ENCODE peak calls at places on chromosomes 7 and 10, in ten cellular contexts. C is foreskin fibroblast; T is epithelial cell of esophagus; P is GM12865; H is activated CD8-positive, alpha-beta T cell treated with anti-CD3 and anti-CD28 coated beads for 36 hours; A is GM06990; D is dorsolateral prefrontal cortex; S is pancreas; B is omental fat pad; X is epithelial cell of proximal tubule. E is an unnamed sample.

GRCh38 chr7:104482362-104483042 is 154.1 kb downstream of the LHFPL3 start:
- DNase-seq in B (no peak), S (peak; percentile 85), T (no peak), A (no peak), X (no peak), C (no peak), D (no peak), H (no peak), P (no peak), E (no peak)

GRCh38 chr10:32971536-32972091 is 13.6 kb upstream of the ITGB1 start:
- DNase-seq in D (no peak), T (no peak), A (no peak), H (no peak), S (peak; percentile 55), P (no peak), X (no peak), B (no peak), C (no peak), E (no peak)

GRCh38 chr7:66258409-66258808 is 53.3 kb downstream of the TPST1 start:
- DNase-seq in A (no peak), D (no peak), T (no peak), H (no peak), X (no peak), C (no peak), P (no peak), S (no peak), B (no peak), E (no peak)

GRCh38 chr7:36661135-36661840 is 63.0 kb downstream of the AOAH start:
- DNase-seq in P (no peak), S (no peak), B (no peak), D (no peak), H (peak; percentile 32), A (no peak), T (peak; percentile 71), C (peak; percentile 67), X (peak; percentile 76), E (no peak)

GRCh38 chr10:60148266-60148840 is 241.3 kb downstream of the ANK3 start:
- DNase-seq in H (no peak), S (peak; percentile 25), A (no peak), P (no peak), C (peak; percentile 91), B (no peak), X (peak; percentile 95), T (peak; percentile 86), D (no peak), E (no peak)

GRCh38 chr7:100867040-100867795 is at the start of gene TRIP6:
- DNase-seq in C (peak; percentile 98), P (peak; percentile 73), T (peak; percentile 82), B (peak; percentile 92), X (no peak), A (peak; percentile 63), S (peak; percentile 84), D (peak; percentile 68), H (peak; percentile 79), E (peak; percentile 54)

GRCh38 chr10:124710266-124710881 is 33.8 kb downstream of the FAM53B start:
- DNase-seq in P (no peak), A (no peak), X (no peak), H (no peak), C (no peak), S (no peak), T (no peak), B (no peak), D (no peak), E (no peak)

GRCh38 chr10:124605001-124605370 is 139.2 kb downstream of the FAM53B start:
- DNase-seq in S (no peak), C (no peak), H (no peak), B (no peak), D (peak; percentile 90), X (no peak), T (no peak), P (no peak), A (no peak), E (no peak)

GRCh38 chr10:792083-792791 is 102.8 kb upstream of the DIP2C start:
- DNase-seq in C (no peak), H (no peak), B (no peak), D (no peak), A (no peak), P (no peak), S (no peak), T (no peak), X (no peak), E (no peak)

GRCh38 chr10:50432610-50433009 is 181.3 kb upstream of the ASAH2 start:
- DNase-seq in A (peak; percentile 33), H (no peak), B (no peak), T (no peak), C (no peak), S (no peak), D (no peak), X (no peak), P (no peak), E (no peak)

GRCh38 chr10:85792533-85792858 is 574.1 kb downstream of the GRID1 start:
- DNase-seq in X (no peak), D (no peak), H (no peak), C (no peak), S (no peak), A (no peak), P (no peak), T (no peak), B (no peak), E (no peak)

DNA sequence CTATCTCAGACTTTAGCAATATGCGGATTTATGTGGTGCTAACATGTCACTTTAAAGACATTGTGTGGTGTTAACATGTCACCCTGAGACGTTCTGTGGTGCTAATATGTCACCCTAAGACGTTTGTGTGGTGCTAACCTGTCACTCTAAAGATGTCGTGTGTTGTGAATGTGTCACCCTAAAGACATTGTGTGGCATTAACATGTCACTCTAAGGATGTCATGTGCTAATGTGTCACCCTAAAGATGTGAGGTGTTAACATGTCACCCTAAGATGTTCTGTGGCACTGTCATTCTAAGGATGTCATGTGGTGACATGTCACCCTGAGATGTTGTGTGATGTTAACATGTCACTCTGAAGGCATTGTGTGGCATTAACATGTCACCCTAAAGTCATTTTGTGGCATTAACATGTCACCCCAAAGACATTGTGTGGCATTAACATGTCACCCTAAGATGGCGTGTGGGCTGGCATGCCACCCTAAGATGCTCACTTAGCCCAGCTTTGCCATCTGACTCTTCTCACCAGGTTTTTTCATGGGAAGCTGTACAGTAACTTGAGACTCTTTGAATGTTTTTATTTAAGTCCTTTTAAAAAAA is 45.6 kb downstream of the LANCL2 start:
- DNase-seq in B (no peak), P (no peak), S (no peak), H (no peak), A (no peak), X (no peak), C (no peak), D (no peak), T (no peak), E (no peak)
- TF ChIP-seq CTCF in B (no peak), P (no peak), S (no peak), H (no peak), A (no peak), X (no peak), C (no peak), D (no peak), T (no peak), E (no peak)

DNA sequence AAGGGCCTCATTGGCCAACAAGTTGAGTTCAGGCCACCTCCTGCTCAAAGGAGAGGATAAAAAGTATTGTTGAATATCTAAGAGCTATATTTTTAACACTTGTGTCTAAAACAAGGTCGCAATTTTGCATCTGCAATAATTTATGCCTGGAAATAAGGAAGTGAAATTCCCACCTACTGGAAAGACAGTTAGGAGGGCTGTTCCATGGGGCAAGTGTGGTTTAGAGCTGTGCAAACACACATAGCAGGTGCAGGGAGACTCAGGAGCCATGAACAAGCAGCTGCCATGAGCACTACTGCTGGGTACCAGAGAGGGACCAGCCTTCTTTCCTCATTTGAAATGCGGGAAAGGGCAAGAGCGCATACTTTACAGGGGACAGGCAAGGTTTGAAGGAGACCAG is 35.5 kb upstream of the IKZF1 start:
- DNase-seq in A (no peak), S (no peak), X (no peak), H (no peak), C (no peak), B (no peak), T (no peak), D (no peak), P (no peak), E (no peak)
- TF ChIP-seq CTCF in A (no peak), S (no peak), X (no peak), H (no peak), C (no peak), B (no peak), T (no peak), D (no peak), P (no peak), E (no peak)

DNA sequence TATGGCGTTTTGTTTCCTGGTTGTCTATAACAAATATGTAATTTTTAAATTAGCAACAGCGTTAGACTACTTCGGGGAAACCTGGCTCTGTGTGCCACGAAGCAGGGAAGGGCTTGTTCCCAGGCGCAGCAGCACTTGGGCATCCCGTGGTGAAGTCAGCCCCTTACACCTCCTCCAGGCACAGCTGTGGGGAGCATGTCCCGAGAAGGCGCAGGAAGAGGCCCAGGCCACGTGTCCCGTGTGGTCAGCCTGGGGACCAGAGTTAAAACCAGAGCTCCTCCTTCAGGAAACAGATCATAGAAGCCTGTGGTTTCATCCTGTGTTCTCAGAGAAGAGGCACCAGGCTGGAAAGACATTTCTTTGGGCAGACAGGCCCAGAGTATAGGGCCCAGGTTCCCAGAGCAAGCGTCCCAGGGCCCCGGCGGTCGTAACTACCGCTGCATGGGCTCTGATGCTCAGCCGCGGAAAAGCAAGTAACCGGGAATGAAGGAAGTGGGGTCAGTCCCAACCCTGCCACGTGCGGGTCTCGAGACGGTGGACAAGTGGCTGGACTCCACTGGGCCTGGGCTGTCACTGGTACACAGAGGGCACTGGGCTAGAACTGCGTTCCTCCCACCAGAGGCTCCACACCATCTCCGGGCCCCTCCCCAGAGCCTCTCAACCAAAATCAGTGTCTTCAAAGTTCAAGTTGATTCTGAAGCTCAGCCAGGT is 7.1 kb downstream of the NUDT1 start:
- DNase-seq in X (no peak), B (no peak), P (peak; percentile 69), A (peak; percentile 52), T (peak; percentile 67), H (peak; percentile 33), D (no peak), S (peak; percentile 56), C (peak; percentile 98), E (no peak)
- TF ChIP-seq CTCF in X (no peak), B (no peak), P (no peak), A (no peak), T (no peak), H (no peak), D (peak; percentile 30), S (no peak), C (no peak), E (no peak)

DNA sequence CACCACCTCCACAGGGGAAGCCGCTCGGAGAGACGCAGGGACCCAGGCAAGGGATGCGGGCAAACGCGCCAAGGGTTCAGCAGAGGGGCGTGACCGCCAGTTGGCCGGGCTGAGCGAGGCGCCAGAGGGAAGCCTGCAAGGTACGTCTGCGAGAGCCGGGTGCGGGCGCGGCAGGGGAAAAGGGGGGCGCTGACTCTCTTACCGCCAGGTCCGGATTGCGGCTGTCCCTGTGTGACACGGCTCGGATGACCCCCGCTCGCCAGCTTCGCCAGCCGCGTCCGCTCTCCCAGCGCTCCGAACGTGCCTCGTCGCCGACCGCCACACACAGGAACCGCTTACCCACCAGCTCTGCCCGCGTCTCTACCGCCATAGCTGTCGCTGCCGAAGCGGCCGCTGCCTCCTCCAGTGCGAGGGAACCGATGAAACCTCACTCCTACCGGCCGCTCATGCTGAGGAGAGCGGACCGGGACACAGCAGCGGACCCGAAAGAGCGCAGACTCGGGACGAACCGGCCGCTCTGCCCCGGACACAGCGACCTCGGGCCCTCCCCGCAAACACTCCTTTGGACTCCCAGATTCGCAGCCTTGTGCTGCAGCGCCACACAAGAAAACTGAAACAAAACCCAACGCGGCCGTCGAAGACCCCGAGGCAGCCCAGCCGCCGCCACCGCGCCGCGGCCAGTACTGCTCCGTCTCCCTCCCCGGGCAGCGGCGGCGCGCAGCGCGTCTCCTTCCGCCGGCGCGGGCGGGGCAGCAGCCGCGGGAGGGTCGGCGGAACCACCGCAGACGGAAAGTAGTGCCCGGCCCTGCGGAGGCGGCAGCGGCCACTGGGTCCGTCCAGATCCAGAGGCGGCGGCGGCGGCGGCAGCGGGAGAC is at the start of gene JMJD1C:
- DNase-seq in T (peak; percentile 88), H (peak; percentile 69), X (no peak), S (peak; percentile 78), B (no peak), P (peak; percentile 89), A (peak; percentile 90), C (peak; percentile 94), D (peak; percentile 44), E (peak; percentile 87)
- TF ChIP-seq CTCF in T (no peak), H (no peak), X (peak; percentile 3), S (no peak), B (no peak), P (no peak), A (peak; percentile 23), C (no peak), D (peak; percentile 41), E (no peak)

E was measured in glutamatergic neuron.